ENCODE peak calls at places on chromosomes 6 and 20, in ten cellular contexts. One of them, this sample, is unnamed.

GRCh38 chr6:87755697-87756671 is 54.0 kb upstream of the AKIRIN2 start:
- DNase-seq in naive thymus-derived CD4-positive, alpha-beta T cell: no peak
- DNase-seq in endothelial cell: no peak
- DNase-seq in heart left ventricle: no peak
- DNase-seq in stimulated activated CD8-positive, alpha-beta memory T cell treated with anti-CD3 and anti-CD28 coated beads, Interleukin-2, amount 100 ng/mL, for 1 hour: no peak
- DNase-seq in stimulated activated CD4-positive, alpha-beta T cell treated with anti-CD3 and anti-CD28 coated beads, Interleukin-1b, Interleukin-23, amount 100 ng/mL, for 1 hour: no peak
- DNase-seq in fibroblast of mammary gland: peak
- DNase-seq in mucosa of gallbladder: no peak
- DNase-seq in activated T-cell treated with anti-CD3 and anti-CD28 coated beads for 1 hour: no peak
- DNase-seq in OCI-M1: peak
- DNase-seq in this sample: no peak

GRCh38 chr20:12687476-12687875 is 321.3 kb upstream of the SPTLC3 start:
- DNase-seq in heart left ventricle: no peak
- DNase-seq in endothelial cell: no peak
- DNase-seq in OCI-M1: no peak
- DNase-seq in naive thymus-derived CD4-positive, alpha-beta T cell: no peak
- DNase-seq in activated T-cell treated with anti-CD3 and anti-CD28 coated beads for 1 hour: no peak
- DNase-seq in mucosa of gallbladder: no peak
- DNase-seq in stimulated activated CD4-positive, alpha-beta T cell treated with anti-CD3 and anti-CD28 coated beads, Interleukin-1b, Interleukin-23, amount 100 ng/mL, for 1 hour: no peak
- DNase-seq in stimulated activated CD8-positive, alpha-beta memory T cell treated with anti-CD3 and anti-CD28 coated beads, Interleukin-2, amount 100 ng/mL, for 1 hour: no peak
- DNase-seq in fibroblast of mammary gland: no peak
- DNase-seq in this sample: no peak

GRCh38 chr20:36541227-36542018 is at the start of gene MYL9:
- DNase-seq in mucosa of gallbladder: peak
- DNase-seq in OCI-M1: no peak
- DNase-seq in heart left ventricle: peak
- DNase-seq in fibroblast of mammary gland: peak
- DNase-seq in stimulated activated CD4-positive, alpha-beta T cell treated with anti-CD3 and anti-CD28 coated beads, Interleukin-1b, Interleukin-23, amount 100 ng/mL, for 1 hour: no peak
- DNase-seq in activated T-cell treated with anti-CD3 and anti-CD28 coated beads for 1 hour: no peak
- DNase-seq in endothelial cell: peak
- DNase-seq in stimulated activated CD8-positive, alpha-beta memory T cell treated with anti-CD3 and anti-CD28 coated beads, Interleukin-2, amount 100 ng/mL, for 1 hour: no peak
- DNase-seq in naive thymus-derived CD4-positive, alpha-beta T cell: peak
- DNase-seq in this sample: no peak

GRCh38 chr6:158518196-158519127 is 41.4 kb upstream of the TMEM181 start:
- DNase-seq in stimulated activated CD4-positive, alpha-beta T cell treated with anti-CD3 and anti-CD28 coated beads, Interleukin-1b, Interleukin-23, amount 100 ng/mL, for 1 hour: no peak
- DNase-seq in naive thymus-derived CD4-positive, alpha-beta T cell: peak
- DNase-seq in activated T-cell treated with anti-CD3 and anti-CD28 coated beads for 1 hour: peak
- DNase-seq in OCI-M1: peak
- DNase-seq in endothelial cell: peak
- DNase-seq in stimulated activated CD8-positive, alpha-beta memory T cell treated with anti-CD3 and anti-CD28 coated beads, Interleukin-2, amount 100 ng/mL, for 1 hour: no peak
- DNase-seq in fibroblast of mammary gland: peak
- DNase-seq in mucosa of gallbladder: peak
- DNase-seq in heart left ventricle: peak
- DNase-seq in this sample: peak

GRCh38 chr20:10670521-10671220 is 3.1 kb downstream of the JAG1 start:
- DNase-seq in fibroblast of mammary gland: no peak
- DNase-seq in naive thymus-derived CD4-positive, alpha-beta T cell: no peak
- DNase-seq in activated T-cell treated with anti-CD3 and anti-CD28 coated beads for 1 hour: no peak
- DNase-seq in stimulated activated CD8-positive, alpha-beta memory T cell treated with anti-CD3 and anti-CD28 coated beads, Interleukin-2, amount 100 ng/mL, for 1 hour: no peak
- DNase-seq in OCI-M1: no peak
- DNase-seq in heart left ventricle: no peak
- DNase-seq in stimulated activated CD4-positive, alpha-beta T cell treated with anti-CD3 and anti-CD28 coated beads, Interleukin-1b, Interleukin-23, amount 100 ng/mL, for 1 hour: no peak
- DNase-seq in endothelial cell: no peak
- DNase-seq in mucosa of gallbladder: no peak
- DNase-seq in this sample: no peak

GRCh38 chr6:90008189-90008907 is 114.1 kb downstream of the GJA10 start:
- DNase-seq in stimulated activated CD4-positive, alpha-beta T cell treated with anti-CD3 and anti-CD28 coated beads, Interleukin-1b, Interleukin-23, amount 100 ng/mL, for 1 hour: no peak
- DNase-seq in heart left ventricle: no peak
- DNase-seq in naive thymus-derived CD4-positive, alpha-beta T cell: no peak
- DNase-seq in stimulated activated CD8-positive, alpha-beta memory T cell treated with anti-CD3 and anti-CD28 coated beads, Interleukin-2, amount 100 ng/mL, for 1 hour: no peak
- DNase-seq in endothelial cell: no peak
- DNase-seq in activated T-cell treated with anti-CD3 and anti-CD28 coated beads for 1 hour: no peak
- DNase-seq in mucosa of gallbladder: no peak
- DNase-seq in fibroblast of mammary gland: no peak
- DNase-seq in OCI-M1: no peak
- DNase-seq in this sample: no peak

GRCh38 chr20:38201356-38201755 is 36.3 kb upstream of the TGM2 start:
- DNase-seq in mucosa of gallbladder: no peak
- DNase-seq in stimulated activated CD4-positive, alpha-beta T cell treated with anti-CD3 and anti-CD28 coated beads, Interleukin-1b, Interleukin-23, amount 100 ng/mL, for 1 hour: no peak
- DNase-seq in endothelial cell: no peak
- DNase-seq in stimulated activated CD8-positive, alpha-beta memory T cell treated with anti-CD3 and anti-CD28 coated beads, Interleukin-2, amount 100 ng/mL, for 1 hour: no peak
- DNase-seq in OCI-M1: no peak
- DNase-seq in naive thymus-derived CD4-positive, alpha-beta T cell: no peak
- DNase-seq in heart left ventricle: no peak
- DNase-seq in fibroblast of mammary gland: peak
- DNase-seq in activated T-cell treated with anti-CD3 and anti-CD28 coated beads for 1 hour: no peak
- DNase-seq in this sample: no peak

GRCh38 chr6:43274127-43274915 is 23.7 kb upstream of the SLC22A7 start:
- DNase-seq in stimulated activated CD8-positive, alpha-beta memory T cell treated with anti-CD3 and anti-CD28 coated beads, Interleukin-2, amount 100 ng/mL, for 1 hour: no peak
- DNase-seq in activated T-cell treated with anti-CD3 and anti-CD28 coated beads for 1 hour: no peak
- DNase-seq in OCI-M1: no peak
- DNase-seq in fibroblast of mammary gland: no peak
- DNase-seq in stimulated activated CD4-positive, alpha-beta T cell treated with anti-CD3 and anti-CD28 coated beads, Interleukin-1b, Interleukin-23, amount 100 ng/mL, for 1 hour: no peak
- DNase-seq in heart left ventricle: no peak
- DNase-seq in mucosa of gallbladder: no peak
- DNase-seq in endothelial cell: no peak
- DNase-seq in naive thymus-derived CD4-positive, alpha-beta T cell: no peak
- DNase-seq in this sample: no peak

GRCh38 chr6:74066168-74066871 is 370.3 kb downstream of the CD109 start:
- DNase-seq in heart left ventricle: no peak
- DNase-seq in activated T-cell treated with anti-CD3 and anti-CD28 coated beads for 1 hour: no peak
- DNase-seq in naive thymus-derived CD4-positive, alpha-beta T cell: no peak
- DNase-seq in stimulated activated CD4-positive, alpha-beta T cell treated with anti-CD3 and anti-CD28 coated beads, Interleukin-1b, Interleukin-23, amount 100 ng/mL, for 1 hour: no peak
- DNase-seq in OCI-M1: no peak
- DNase-seq in endothelial cell: no peak
- DNase-seq in mucosa of gallbladder: no peak
- DNase-seq in stimulated activated CD8-positive, alpha-beta memory T cell treated with anti-CD3 and anti-CD28 coated beads, Interleukin-2, amount 100 ng/mL, for 1 hour: no peak
- DNase-seq in fibroblast of mammary gland: peak
- DNase-seq in this sample: no peak

GRCh38 chr6:133953634-133954415 is 801 bp downstream of the TBPL1 start:
- DNase-seq in heart left ventricle: no peak
- DNase-seq in naive thymus-derived CD4-positive, alpha-beta T cell: no peak
- DNase-seq in stimulated activated CD4-positive, alpha-beta T cell treated with anti-CD3 and anti-CD28 coated beads, Interleukin-1b, Interleukin-23, amount 100 ng/mL, for 1 hour: no peak
- DNase-seq in activated T-cell treated with anti-CD3 and anti-CD28 coated beads for 1 hour: no peak
- DNase-seq in mucosa of gallbladder: no peak
- DNase-seq in fibroblast of mammary gland: no peak
- DNase-seq in stimulated activated CD8-positive, alpha-beta memory T cell treated with anti-CD3 and anti-CD28 coated beads, Interleukin-2, amount 100 ng/mL, for 1 hour: no peak
- DNase-seq in endothelial cell: no peak
- DNase-seq in OCI-M1: peak
- DNase-seq in this sample: no peak

GRCh38 chr6:93163146-93163545 is 256.2 kb downstream of the EPHA7 start:
- DNase-seq in stimulated activated CD4-positive, alpha-beta T cell treated with anti-CD3 and anti-CD28 coated beads, Interleukin-1b, Interleukin-23, amount 100 ng/mL, for 1 hour: no peak
- DNase-seq in stimulated activated CD8-positive, alpha-beta memory T cell treated with anti-CD3 and anti-CD28 coated beads, Interleukin-2, amount 100 ng/mL, for 1 hour: no peak
- DNase-seq in fibroblast of mammary gland: no peak
- DNase-seq in activated T-cell treated with anti-CD3 and anti-CD28 coated beads for 1 hour: no peak
- DNase-seq in heart left ventricle: no peak
- DNase-seq in mucosa of gallbladder: no peak
- DNase-seq in naive thymus-derived CD4-positive, alpha-beta T cell: no peak
- DNase-seq in OCI-M1: no peak
- DNase-seq in endothelial cell: no peak
- DNase-seq in this sample: no peak

GRCh38 chr6:41428995-41429417 is 93.6 kb downstream of the NCR2 start:
- DNase-seq in heart left ventricle: peak
- DNase-seq in activated T-cell treated with anti-CD3 and anti-CD28 coated beads for 1 hour: no peak
- DNase-seq in OCI-M1: peak
- DNase-seq in mucosa of gallbladder: no peak
- DNase-seq in stimulated activated CD8-positive, alpha-beta memory T cell treated with anti-CD3 and anti-CD28 coated beads, Interleukin-2, amount 100 ng/mL, for 1 hour: no peak
- DNase-seq in fibroblast of mammary gland: peak
- DNase-seq in stimulated activated CD4-positive, alpha-beta T cell treated with anti-CD3 and anti-CD28 coated beads, Interleukin-1b, Interleukin-23, amount 100 ng/mL, for 1 hour: no peak
- DNase-seq in naive thymus-derived CD4-positive, alpha-beta T cell: peak
- DNase-seq in endothelial cell: no peak
- DNase-seq in this sample: no peak

GRCh38 chr20:17228624-17229061 is 1.8 kb downstream of the PCSK2 start:
- DNase-seq in heart left ventricle: no peak
- DNase-seq in mucosa of gallbladder: no peak
- DNase-seq in naive thymus-derived CD4-positive, alpha-beta T cell: no peak
- DNase-seq in activated T-cell treated with anti-CD3 and anti-CD28 coated beads for 1 hour: no peak
- DNase-seq in stimulated activated CD4-positive, alpha-beta T cell treated with anti-CD3 and anti-CD28 coated beads, Interleukin-1b, Interleukin-23, amount 100 ng/mL, for 1 hour: no peak
- DNase-seq in OCI-M1: no peak
- DNase-seq in stimulated activated CD8-positive, alpha-beta memory T cell treated with anti-CD3 and anti-CD28 coated beads, Interleukin-2, amount 100 ng/mL, for 1 hour: no peak
- DNase-seq in fibroblast of mammary gland: no peak
- DNase-seq in endothelial cell: peak
- DNase-seq in this sample: no peak

GRCh38 chr20:62686869-62687830 is 21.5 kb upstream of the NTSR1 start:
- DNase-seq in stimulated activated CD4-positive, alpha-beta T cell treated with anti-CD3 and anti-CD28 coated beads, Interleukin-1b, Interleukin-23, amount 100 ng/mL, for 1 hour: no peak
- DNase-seq in stimulated activated CD8-positive, alpha-beta memory T cell treated with anti-CD3 and anti-CD28 coated beads, Interleukin-2, amount 100 ng/mL, for 1 hour: no peak
- DNase-seq in activated T-cell treated with anti-CD3 and anti-CD28 coated beads for 1 hour: no peak
- DNase-seq in naive thymus-derived CD4-positive, alpha-beta T cell: no peak
- DNase-seq in endothelial cell: no peak
- DNase-seq in heart left ventricle: no peak
- DNase-seq in mucosa of gallbladder: no peak
- DNase-seq in OCI-M1: no peak
- DNase-seq in fibroblast of mammary gland: no peak
- DNase-seq in this sample: no peak

GRCh38 chr6:170088349-170088951 is 202.4 kb downstream of the DLL1 start:
- DNase-seq in heart left ventricle: no peak
- DNase-seq in fibroblast of mammary gland: no peak
- DNase-seq in mucosa of gallbladder: no peak
- DNase-seq in activated T-cell treated with anti-CD3 and anti-CD28 coated beads for 1 hour: no peak
- DNase-seq in stimulated activated CD4-positive, alpha-beta T cell treated with anti-CD3 and anti-CD28 coated beads, Interleukin-1b, Interleukin-23, amount 100 ng/mL, for 1 hour: no peak
- DNase-seq in OCI-M1: no peak
- DNase-seq in stimulated activated CD8-positive, alpha-beta memory T cell treated with anti-CD3 and anti-CD28 coated beads, Interleukin-2, amount 100 ng/mL, for 1 hour: no peak
- DNase-seq in endothelial cell: no peak
- DNase-seq in naive thymus-derived CD4-positive, alpha-beta T cell: peak
- DNase-seq in this sample: peak

GRCh38 chr6:18234564-18234963 is 29.8 kb downstream of the DEK start:
- DNase-seq in stimulated activated CD4-positive, alpha-beta T cell treated with anti-CD3 and anti-CD28 coated beads, Interleukin-1b, Interleukin-23, amount 100 ng/mL, for 1 hour: no peak
- DNase-seq in endothelial cell: no peak
- DNase-seq in OCI-M1: no peak
- DNase-seq in stimulated activated CD8-positive, alpha-beta memory T cell treated with anti-CD3 and anti-CD28 coated beads, Interleukin-2, amount 100 ng/mL, for 1 hour: no peak
- DNase-seq in naive thymus-derived CD4-positive, alpha-beta T cell: no peak
- DNase-seq in activated T-cell treated with anti-CD3 and anti-CD28 coated beads for 1 hour: no peak
- DNase-seq in heart left ventricle: no peak
- DNase-seq in mucosa of gallbladder: no peak
- DNase-seq in fibroblast of mammary gland: no peak
- DNase-seq in this sample: no peak

GRCh38 chr20:44780226-44780625 is 30.1 kb downstream of the RIMS4 start:
- DNase-seq in naive thymus-derived CD4-positive, alpha-beta T cell: peak
- DNase-seq in stimulated activated CD8-positive, alpha-beta memory T cell treated with anti-CD3 and anti-CD28 coated beads, Interleukin-2, amount 100 ng/mL, for 1 hour: no peak
- DNase-seq in mucosa of gallbladder: peak
- DNase-seq in activated T-cell treated with anti-CD3 and anti-CD28 coated beads for 1 hour: peak
- DNase-seq in OCI-M1: peak
- DNase-seq in fibroblast of mammary gland: peak
- DNase-seq in heart left ventricle: peak
- DNase-seq in endothelial cell: peak
- DNase-seq in stimulated activated CD4-positive, alpha-beta T cell treated with anti-CD3 and anti-CD28 coated beads, Interleukin-1b, Interleukin-23, amount 100 ng/mL, for 1 hour: no peak
- DNase-seq in this sample: no peak

GRCh38 chr6:127083231-127084015 is 35.0 kb upstream of the RSPO3 start:
- DNase-seq in stimulated activated CD4-positive, alpha-beta T cell treated with anti-CD3 and anti-CD28 coated beads, Interleukin-1b, Interleukin-23, amount 100 ng/mL, for 1 hour: no peak
- DNase-seq in fibroblast of mammary gland: no peak
- DNase-seq in activated T-cell treated with anti-CD3 and anti-CD28 coated beads for 1 hour: no peak
- DNase-seq in naive thymus-derived CD4-positive, alpha-beta T cell: no peak
- DNase-seq in OCI-M1: no peak
- DNase-seq in mucosa of gallbladder: no peak
- DNase-seq in stimulated activated CD8-positive, alpha-beta memory T cell treated with anti-CD3 and anti-CD28 coated beads, Interleukin-2, amount 100 ng/mL, for 1 hour: no peak
- DNase-seq in heart left ventricle: no peak
- DNase-seq in endothelial cell: no peak
- DNase-seq in this sample: no peak

GRCh38 chr6:19039287-19039686 is 652.1 kb downstream of the RNF144B start:
- DNase-seq in endothelial cell: no peak
- DNase-seq in heart left ventricle: no peak
- DNase-seq in activated T-cell treated with anti-CD3 and anti-CD28 coated beads for 1 hour: no peak
- DNase-seq in OCI-M1: no peak
- DNase-seq in stimulated activated CD8-positive, alpha-beta memory T cell treated with anti-CD3 and anti-CD28 coated beads, Interleukin-2, amount 100 ng/mL, for 1 hour: no peak
- DNase-seq in fibroblast of mammary gland: no peak
- DNase-seq in mucosa of gallbladder: no peak
- DNase-seq in stimulated activated CD4-positive, alpha-beta T cell treated with anti-CD3 and anti-CD28 coated beads, Interleukin-1b, Interleukin-23, amount 100 ng/mL, for 1 hour: no peak
- DNase-seq in naive thymus-derived CD4-positive, alpha-beta T cell: no peak
- DNase-seq in this sample: no peak

GRCh38 chr20:3374296-3374695 is 33.2 kb downstream of the DNAAF9 start:
- DNase-seq in stimulated activated CD4-positive, alpha-beta T cell treated with anti-CD3 and anti-CD28 coated beads, Interleukin-1b, Interleukin-23, amount 100 ng/mL, for 1 hour: no peak
- DNase-seq in naive thymus-derived CD4-positive, alpha-beta T cell: no peak
- DNase-seq in OCI-M1: no peak
- DNase-seq in mucosa of gallbladder: no peak
- DNase-seq in heart left ventricle: no peak
- DNase-seq in stimulated activated CD8-positive, alpha-beta memory T cell treated with anti-CD3 and anti-CD28 coated beads, Interleukin-2, amount 100 ng/mL, for 1 hour: no peak
- DNase-seq in activated T-cell treated with anti-CD3 and anti-CD28 coated beads for 1 hour: no peak
- DNase-seq in endothelial cell: no peak
- DNase-seq in fibroblast of mammary gland: peak
- DNase-seq in this sample: no peak

GRCh38 chr6:21593927-21594421 is 423 bp downstream of the SOX4 start:
- DNase-seq in stimulated activated CD8-positive, alpha-beta memory T cell treated with anti-CD3 and anti-CD28 coated beads, Interleukin-2, amount 100 ng/mL, for 1 hour: no peak
- DNase-seq in stimulated activated CD4-positive, alpha-beta T cell treated with anti-CD3 and anti-CD28 coated beads, Interleukin-1b, Interleukin-23, amount 100 ng/mL, for 1 hour: no peak
- DNase-seq in activated T-cell treated with anti-CD3 and anti-CD28 coated beads for 1 hour: no peak
- DNase-seq in mucosa of gallbladder: peak
- DNase-seq in fibroblast of mammary gland: peak
- DNase-seq in endothelial cell: peak
- DNase-seq in OCI-M1: no peak
- DNase-seq in heart left ventricle: peak
- DNase-seq in naive thymus-derived CD4-positive, alpha-beta T cell: no peak
- DNase-seq in this sample: no peak

GRCh38 chr6:16206595-16207037 is 31.8 kb upstream of the GMPR start:
- DNase-seq in stimulated activated CD8-positive, alpha-beta memory T cell treated with anti-CD3 and anti-CD28 coated beads, Interleukin-2, amount 100 ng/mL, for 1 hour: no peak
- DNase-seq in mucosa of gallbladder: peak
- DNase-seq in activated T-cell treated with anti-CD3 and anti-CD28 coated beads for 1 hour: peak
- DNase-seq in naive thymus-derived CD4-positive, alpha-beta T cell: no peak
- DNase-seq in heart left ventricle: peak
- DNase-seq in stimulated activated CD4-positive, alpha-beta T cell treated with anti-CD3 and anti-CD28 coated beads, Interleukin-1b, Interleukin-23, amount 100 ng/mL, for 1 hour: no peak
- DNase-seq in fibroblast of mammary gland: peak
- DNase-seq in OCI-M1: peak
- DNase-seq in endothelial cell: peak
- DNase-seq in this sample: no peak

GRCh38 chr6:167510648-167511047 is 185.8 kb downstream of the TTLL2 start:
- DNase-seq in endothelial cell: no peak
- DNase-seq in stimulated activated CD4-positive, alpha-beta T cell treated with anti-CD3 and anti-CD28 coated beads, Interleukin-1b, Interleukin-23, amount 100 ng/mL, for 1 hour: no peak
- DNase-seq in OCI-M1: no peak
- DNase-seq in stimulated activated CD8-positive, alpha-beta memory T cell treated with anti-CD3 and anti-CD28 coated beads, Interleukin-2, amount 100 ng/mL, for 1 hour: no peak
- DNase-seq in activated T-cell treated with anti-CD3 and anti-CD28 coated beads for 1 hour: no peak
- DNase-seq in naive thymus-derived CD4-positive, alpha-beta T cell: no peak
- DNase-seq in mucosa of gallbladder: no peak
- DNase-seq in heart left ventricle: no peak
- DNase-seq in fibroblast of mammary gland: no peak
- DNase-seq in this sample: no peak

GRCh38 chr6:105733556-105734162 is 330.8 kb upstream of the PREP start:
- DNase-seq in stimulated activated CD8-positive, alpha-beta memory T cell treated with anti-CD3 and anti-CD28 coated beads, Interleukin-2, amount 100 ng/mL, for 1 hour: no peak
- DNase-seq in heart left ventricle: no peak
- DNase-seq in OCI-M1: peak
- DNase-seq in fibroblast of mammary gland: peak
- DNase-seq in endothelial cell: no peak
- DNase-seq in activated T-cell treated with anti-CD3 and anti-CD28 coated beads for 1 hour: no peak
- DNase-seq in naive thymus-derived CD4-positive, alpha-beta T cell: no peak
- DNase-seq in stimulated activated CD4-positive, alpha-beta T cell treated with anti-CD3 and anti-CD28 coated beads, Interleukin-1b, Interleukin-23, amount 100 ng/mL, for 1 hour: no peak
- DNase-seq in mucosa of gallbladder: no peak
- DNase-seq in this sample: no peak

This sample was measured in activated CD4-positive, CD25-positive, alpha-beta regulatory T cell treated with anti-CD3 and anti-CD28 coated beads, Interleukin-2, amount 50 U/mL, for 72 hours.